ENCODE peak calls at places on chromosomes 6 and 20, in seven cellular contexts. O, M, N, D, X, B and K are unnamed samples.

GRCh38 chr6:149094156-149094555 is 223.4 kb upstream of the TAB2 start:
- DNase-seq in O (peak), M (no peak), N (peak), D (peak), X (no peak), B (peak), K (no peak)

GRCh38 chr6:46170357-46171289 is at the start of gene ENPP5:
- DNase-seq in O (peak), M (peak), N (peak), D (peak), X (no peak), B (no peak), K (peak)

GRCh38 chr6:103707596-103708325 is 1152.0 kb downstream of the HACE1 start:
- DNase-seq in O (no peak), M (no peak), N (no peak), D (no peak), X (no peak), B (no peak), K (no peak)

GRCh38 chr6:29589423-29590048 is 4.6 kb downstream of the OR2H2 start:
- DNase-seq in O (peak), M (peak), N (peak), D (peak), X (peak), B (peak), K (no peak)

GRCh38 chr6:163165922-163166321 is 248.6 kb upstream of the QKI start:
- DNase-seq in O (no peak), M (no peak), N (no peak), D (no peak), X (no peak), B (no peak), K (no peak)

GRCh38 chr20:44745560-44746366 is at the start of gene KCNK15:
- DNase-seq in O (peak), M (peak), N (peak), D (peak), X (no peak), B (no peak), K (no peak)

GRCh38 chr6:47908271-47908670 is 126.4 kb downstream of the OPN5 start:
- DNase-seq in O (no peak), M (no peak), N (no peak), D (no peak), X (no peak), B (no peak), K (no peak)

GRCh38 chr6:44064089-44064947 is 62.9 kb downstream of the MRPL14 start:
- DNase-seq in O (peak), M (peak), N (peak), D (peak), X (peak), B (peak), K (peak)

GRCh38 chr20:58219342-58219700 is 9.1 kb downstream of the ANKRD60 start:
- DNase-seq in O (peak), M (no peak), N (peak), D (no peak), X (no peak), B (peak), K (no peak)

GRCh38 chr20:46970937-46971630 is 76.4 kb downstream of the EYA2 start:
- DNase-seq in O (peak), M (no peak), N (peak), D (peak), X (no peak), B (peak), K (no peak)

GRCh38 chr6:71544028-71544427 is 255.4 kb downstream of the OGFRL1 start:
- DNase-seq in O (peak), M (no peak), N (peak), D (no peak), X (peak), B (peak), K (no peak)

GRCh38 chr6:90028995-90029635 is 134.8 kb downstream of the GJA10 start:
- DNase-seq in O (no peak), M (no peak), N (no peak), D (no peak), X (no peak), B (no peak), K (no peak)

GRCh38 chr6:142846883-142847287 is 98.1 kb downstream of the HIVEP2 start:
- DNase-seq in O (peak), M (peak), N (peak), D (no peak), X (peak), B (peak), K (no peak)

GRCh38 chr20:14384411-14384810 is 47.0 kb upstream of the FLRT3 start:
- DNase-seq in O (peak), M (no peak), N (peak), D (no peak), X (no peak), B (peak), K (no peak)

GRCh38 chr6:70538364-70538763 is 28.4 kb upstream of the SDHAF4 start:
- DNase-seq in O (no peak), M (no peak), N (no peak), D (no peak), X (no peak), B (no peak), K (no peak)

GRCh38 chr6:29553268-29554057 is 6.1 kb downstream of the UBD start:
- DNase-seq in O (peak), M (peak), N (peak), D (peak), X (no peak), B (peak), K (no peak)

GRCh38 chr6:10720229-10720959 is 2.5 kb upstream of the TMEM14C start:
- DNase-seq in O (peak), M (peak), N (peak), D (no peak), X (no peak), B (no peak), K (no peak)

GRCh38 chr6:43060755-43061633 is 1.6 kb downstream of the KLC4 start:
- DNase-seq in O (no peak), M (no peak), N (no peak), D (no peak), X (no peak), B (no peak), K (no peak)
- H3K4me3 ChIP-seq in O (no peak), M (no peak), N (no peak), D (no peak), X (peak), B (peak), K (peak)

GRCh38 chr6:298233-299049 is 6.2 kb downstream of the DUSP22 start:
- DNase-seq in O (no peak), M (peak), N (no peak), D (no peak), X (no peak), B (no peak), K (peak)
- H3K4me3 ChIP-seq in O (no peak), M (no peak), N (no peak), D (no peak), X (no peak), B (no peak), K (no peak)

GRCh38 chr6:54294965-54295532 is 13.2 kb upstream of the TINAG start:
- DNase-seq in O (no peak), M (no peak), N (no peak), D (no peak), X (no peak), B (no peak), K (no peak)

GRCh38 chr6:54301770-54302169 is 6.5 kb upstream of the TINAG start:
- DNase-seq in O (no peak), M (no peak), N (no peak), D (no peak), X (no peak), B (no peak), K (no peak)

GRCh38 chr6:54299542-54300269 is 8.5 kb upstream of the TINAG start:
- DNase-seq in O (no peak), M (no peak), N (peak), D (no peak), X (no peak), B (peak), K (no peak)
- H3K4me3 ChIP-seq in O (no peak), M (no peak), N (no peak), D (no peak), X (no peak), B (no peak), K (no peak)

DNA sequence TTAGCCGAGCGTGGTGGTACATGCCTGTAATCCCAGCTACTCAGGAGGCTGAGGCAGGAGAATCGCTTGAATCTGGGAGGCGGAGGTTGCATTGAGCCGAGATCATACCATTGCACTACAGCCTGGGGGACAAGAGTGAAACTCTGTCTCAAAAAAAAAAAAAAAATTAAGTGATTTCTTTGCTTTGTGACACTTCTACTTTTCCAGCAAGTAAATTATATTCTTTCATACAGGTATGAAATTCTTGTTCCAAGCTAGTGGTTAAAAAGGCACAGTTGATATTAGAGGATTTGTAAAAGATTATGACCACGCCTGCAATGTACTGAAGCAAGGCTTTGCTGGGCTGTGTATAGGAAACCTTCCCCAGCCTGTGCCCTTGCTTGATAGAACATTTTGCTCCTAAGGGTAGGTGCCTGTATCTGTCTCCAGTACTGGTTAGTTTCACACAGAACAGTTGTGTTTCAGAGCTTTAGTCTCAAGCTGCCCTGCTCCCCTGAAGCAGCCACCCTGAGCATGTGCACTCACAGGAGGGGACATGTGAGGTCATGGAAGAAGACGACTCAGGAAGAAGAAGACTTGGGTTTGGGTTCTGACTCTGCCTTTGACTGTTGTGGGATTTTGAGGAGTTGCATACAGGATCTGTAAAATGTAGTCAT is 10.2 kb downstream of the PTPN1 start:
- DNase-seq in O (no peak), M (no peak), N (no peak), D (no peak), X (no peak), B (no peak), K (no peak)
- H3K4me3 ChIP-seq in O (no peak), M (no peak), N (no peak), D (no peak), X (no peak), B (no peak), K (no peak)

DNA sequence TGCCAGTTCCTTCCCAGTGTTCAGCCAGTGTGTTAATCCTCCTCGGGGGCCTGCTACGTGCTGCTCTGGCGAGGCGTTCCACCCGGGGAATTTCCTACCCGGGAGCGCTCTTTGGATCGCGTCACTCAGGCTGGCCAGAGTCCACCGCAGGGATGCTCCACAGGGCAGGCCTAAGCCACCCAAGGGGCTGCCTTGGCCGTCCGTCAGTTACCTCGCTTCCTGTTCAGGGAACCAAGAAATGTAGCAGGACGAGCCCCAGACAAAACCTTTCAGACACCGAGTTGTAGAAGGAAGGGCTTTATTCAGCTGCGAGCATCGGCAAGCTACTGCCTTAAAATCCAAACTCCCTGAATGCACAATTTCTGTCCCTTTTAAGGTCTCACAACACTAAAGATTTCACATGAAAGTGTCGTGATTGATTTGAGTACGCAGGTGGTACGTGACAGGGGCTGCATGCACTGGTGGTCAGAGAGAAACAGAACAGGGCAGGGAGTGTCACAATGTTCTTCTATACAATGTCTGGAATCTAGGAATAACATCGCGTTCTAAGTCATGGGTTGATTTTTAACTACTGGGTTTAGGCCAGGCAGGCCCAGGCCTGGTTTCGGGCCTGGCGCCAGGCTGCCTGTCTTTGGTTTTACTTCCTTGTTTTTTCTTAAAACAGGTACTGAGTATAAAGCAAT is 15.7 kb upstream of the POU5F1 start:
- DNase-seq in O (no peak), M (peak), N (peak), D (no peak), X (no peak), B (no peak), K (no peak)
- H3K4me3 ChIP-seq in O (no peak), M (no peak), N (no peak), D (no peak), X (no peak), B (no peak), K (no peak)